ENCODE peak calls at places on chromosomes 4 and X, in five cellular contexts. One of them, this sample, is unnamed.

GRCh38 chrX:3191821-3192220 is 150.6 kb downstream of the ARSF start:
- DNase-seq in effector memory CD4-positive, alpha-beta T cell: no peak
- DNase-seq in A549: no peak
- DNase-seq in left lung: no peak
- DNase-seq in CD8-positive, alpha-beta memory T cell: no peak
- DNase-seq in this sample: no peak

GRCh38 chrX:148380614-148381561 is 119.5 kb upstream of the AFF2 start:
- DNase-seq in A549: no peak
- DNase-seq in CD8-positive, alpha-beta memory T cell: no peak
- DNase-seq in effector memory CD4-positive, alpha-beta T cell: no peak
- DNase-seq in left lung: no peak
- DNase-seq in this sample: no peak

GRCh38 chr4:24730256-24731001 is 64.9 kb upstream of the SOD3 start:
- DNase-seq in A549: no peak
- DNase-seq in left lung: peak; percentile 56
- DNase-seq in CD8-positive, alpha-beta memory T cell: no peak
- DNase-seq in effector memory CD4-positive, alpha-beta T cell: no peak
- DNase-seq in this sample: no peak

GRCh38 chrX:154126101-154126500 is 17.9 kb upstream of the OPN1LW start:
- DNase-seq in left lung: no peak
- DNase-seq in CD8-positive, alpha-beta memory T cell: no peak
- DNase-seq in A549: no peak
- DNase-seq in effector memory CD4-positive, alpha-beta T cell: no peak
- DNase-seq in this sample: no peak

GRCh38 chr4:37685211-37685725 is 908 bp downstream of the RELL1 start:
- DNase-seq in left lung: no peak
- DNase-seq in effector memory CD4-positive, alpha-beta T cell: peak; percentile 44
- DNase-seq in CD8-positive, alpha-beta memory T cell: peak; percentile 39
- DNase-seq in A549: peak; percentile 10
- DNase-seq in this sample: no peak

GRCh38 chrX:154596290-154596929 is 11.5 kb downstream of the CTAG1A start:
- DNase-seq in effector memory CD4-positive, alpha-beta T cell: no peak
- DNase-seq in left lung: peak; percentile 30
- DNase-seq in A549: no peak
- DNase-seq in CD8-positive, alpha-beta memory T cell: no peak
- DNase-seq in this sample: no peak

GRCh38 chrX:48998391-48998790 is 3.7 kb downstream of the GRIPAP1 start:
- DNase-seq in CD8-positive, alpha-beta memory T cell: no peak
- DNase-seq in left lung: no peak
- DNase-seq in effector memory CD4-positive, alpha-beta T cell: no peak
- DNase-seq in A549: no peak
- DNase-seq in this sample: no peak

GRCh38 chr4:158172196-158172557 is 648 bp downstream of the GASK1B start:
- DNase-seq in CD8-positive, alpha-beta memory T cell: no peak
- DNase-seq in effector memory CD4-positive, alpha-beta T cell: no peak
- DNase-seq in A549: no peak
- DNase-seq in left lung: no peak
- DNase-seq in this sample: no peak

GRCh38 chrX:112341598-112341997 is 259.0 kb upstream of the TRPC5 start:
- DNase-seq in CD8-positive, alpha-beta memory T cell: no peak
- DNase-seq in effector memory CD4-positive, alpha-beta T cell: no peak
- DNase-seq in A549: no peak
- DNase-seq in left lung: no peak
- DNase-seq in this sample: no peak

GRCh38 chr4:150108693-150109092 is 30.4 kb downstream of the DCLK2 start:
- DNase-seq in CD8-positive, alpha-beta memory T cell: no peak
- DNase-seq in left lung: no peak
- DNase-seq in A549: no peak
- DNase-seq in effector memory CD4-positive, alpha-beta T cell: no peak
- DNase-seq in this sample: no peak

GRCh38 chr4:5635826-5636196 is 72.5 kb downstream of the EVC2 start:
- DNase-seq in CD8-positive, alpha-beta memory T cell: no peak
- DNase-seq in left lung: no peak
- DNase-seq in A549: no peak
- DNase-seq in effector memory CD4-positive, alpha-beta T cell: no peak
- DNase-seq in this sample: no peak

GRCh38 chr4:186072516-186072915 is 3.6 kb downstream of the TLR3 start:
- DNase-seq in CD8-positive, alpha-beta memory T cell: no peak
- DNase-seq in A549: no peak
- DNase-seq in effector memory CD4-positive, alpha-beta T cell: no peak
- DNase-seq in left lung: no peak
- DNase-seq in this sample: no peak

GRCh38 chrX:45667666-45668065 is 467.0 kb upstream of the DIPK2B start:
- DNase-seq in left lung: no peak
- DNase-seq in CD8-positive, alpha-beta memory T cell: no peak
- DNase-seq in effector memory CD4-positive, alpha-beta T cell: no peak
- DNase-seq in A549: no peak
- DNase-seq in this sample: no peak

GRCh38 chrX:128458888-128459287 is 406.7 kb upstream of the ACTRT1 start:
- DNase-seq in CD8-positive, alpha-beta memory T cell: no peak
- DNase-seq in effector memory CD4-positive, alpha-beta T cell: no peak
- DNase-seq in left lung: no peak
- DNase-seq in A549: no peak
- DNase-seq in this sample: no peak

GRCh38 chr4:176258135-176258534 is 10.9 kb downstream of the ASB5 start:
- DNase-seq in CD8-positive, alpha-beta memory T cell: no peak
- DNase-seq in left lung: no peak
- DNase-seq in A549: no peak
- DNase-seq in effector memory CD4-positive, alpha-beta T cell: no peak
- DNase-seq in this sample: no peak

GRCh38 chr4:84726356-84726755 is 143.4 kb downstream of the CDS1 start:
- DNase-seq in A549: no peak
- DNase-seq in CD8-positive, alpha-beta memory T cell: no peak
- DNase-seq in left lung: no peak
- DNase-seq in effector memory CD4-positive, alpha-beta T cell: no peak
- DNase-seq in this sample: no peak

GRCh38 chr4:133559987-133560386 is 410.9 kb downstream of the PCDH10 start:
- DNase-seq in effector memory CD4-positive, alpha-beta T cell: no peak
- DNase-seq in left lung: no peak
- DNase-seq in CD8-positive, alpha-beta memory T cell: no peak
- DNase-seq in A549: no peak
- DNase-seq in this sample: no peak

GRCh38 chr4:38099908-38100407 is 139.8 kb downstream of the PTTG2 start:
- DNase-seq in effector memory CD4-positive, alpha-beta T cell: no peak
- DNase-seq in A549: no peak
- DNase-seq in CD8-positive, alpha-beta memory T cell: no peak
- DNase-seq in left lung: no peak
- DNase-seq in this sample: no peak

GRCh38 chr4:41613362-41613761 is 75.4 kb downstream of the LIMCH1 start:
- DNase-seq in left lung: no peak
- DNase-seq in A549: no peak
- DNase-seq in effector memory CD4-positive, alpha-beta T cell: no peak
- DNase-seq in CD8-positive, alpha-beta memory T cell: no peak
- DNase-seq in this sample: no peak

GRCh38 chrX:107659768-107660167 is 31.5 kb downstream of the PRPS1 start:
- DNase-seq in left lung: no peak
- DNase-seq in effector memory CD4-positive, alpha-beta T cell: no peak
- DNase-seq in CD8-positive, alpha-beta memory T cell: no peak
- DNase-seq in A549: no peak
- DNase-seq in this sample: no peak

GRCh38 chr4:115334736-115335411 is 221.5 kb upstream of the NDST4 start:
- DNase-seq in CD8-positive, alpha-beta memory T cell: no peak
- DNase-seq in left lung: no peak
- DNase-seq in effector memory CD4-positive, alpha-beta T cell: no peak
- DNase-seq in A549: no peak
- DNase-seq in this sample: no peak

GRCh38 chrX:101685923-101686322 is 26.3 kb upstream of the ARMCX2 start:
- DNase-seq in A549: no peak
- DNase-seq in effector memory CD4-positive, alpha-beta T cell: no peak
- DNase-seq in CD8-positive, alpha-beta memory T cell: no peak
- DNase-seq in left lung: no peak
- DNase-seq in this sample: no peak

GRCh38 chr4:122616910-122617596 is 3.8 kb downstream of the IL21 start:
- DNase-seq in left lung: no peak
- DNase-seq in A549: no peak
- DNase-seq in CD8-positive, alpha-beta memory T cell: no peak
- DNase-seq in effector memory CD4-positive, alpha-beta T cell: no peak
- DNase-seq in this sample: no peak

GRCh38 chr4:43271946-43272345 is 379.4 kb downstream of the GRXCR1 start:
- DNase-seq in effector memory CD4-positive, alpha-beta T cell: no peak
- DNase-seq in left lung: no peak
- DNase-seq in A549: no peak
- DNase-seq in CD8-positive, alpha-beta memory T cell: no peak
- DNase-seq in this sample: no peak

GRCh38 chr4:65819192-65819591 is 148.9 kb upstream of the EPHA5 start:
- DNase-seq in left lung: no peak
- DNase-seq in A549: no peak
- DNase-seq in effector memory CD4-positive, alpha-beta T cell: no peak
- DNase-seq in CD8-positive, alpha-beta memory T cell: no peak
- DNase-seq in this sample: no peak

GRCh38 chrX:39331062-39331704 is 529.9 kb downstream of the MID1IP1 start:
- DNase-seq in left lung: no peak
- DNase-seq in CD8-positive, alpha-beta memory T cell: no peak
- DNase-seq in A549: no peak
- DNase-seq in effector memory CD4-positive, alpha-beta T cell: no peak
- DNase-seq in this sample: no peak

GRCh38 chr4:22766068-22766467 is 73.3 kb downstream of the GBA3 start:
- DNase-seq in effector memory CD4-positive, alpha-beta T cell: no peak
- DNase-seq in A549: no peak
- DNase-seq in left lung: no peak
- DNase-seq in CD8-positive, alpha-beta memory T cell: no peak
- DNase-seq in this sample: no peak

GRCh38 chr4:22764183-22764582 is 71.4 kb downstream of the GBA3 start:
- DNase-seq in left lung: no peak
- DNase-seq in CD8-positive, alpha-beta memory T cell: no peak
- DNase-seq in effector memory CD4-positive, alpha-beta T cell: no peak
- DNase-seq in A549: no peak
- DNase-seq in this sample: no peak

DNA sequence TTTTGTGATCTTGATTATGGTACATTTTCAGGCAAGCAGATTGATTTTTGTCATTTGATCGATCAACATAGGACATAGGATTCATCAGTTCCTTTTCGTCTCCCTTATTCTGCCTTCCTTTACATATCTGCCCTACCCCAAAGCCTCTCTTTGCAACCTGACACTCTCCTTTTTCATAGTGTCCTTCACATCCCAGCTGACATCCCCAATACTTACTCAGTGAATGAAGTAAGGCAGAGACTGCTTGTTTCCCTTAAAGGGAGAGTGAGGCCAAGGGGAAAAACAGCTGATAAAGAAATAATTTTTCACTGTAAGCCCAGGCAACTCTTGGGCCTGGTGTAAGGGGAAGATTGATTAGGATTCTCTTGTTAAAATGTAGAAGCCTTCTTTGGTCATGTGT is 69.8 kb downstream of the GBA3 start:
- DNase-seq in CD8-positive, alpha-beta memory T cell: no peak
- DNase-seq in A549: no peak
- DNase-seq in effector memory CD4-positive, alpha-beta T cell: no peak
- DNase-seq in left lung: no peak
- DNase-seq in this sample: no peak
- H3K27ac ChIP-seq in CD8-positive, alpha-beta memory T cell: no peak overlapping the region
- H3K27ac ChIP-seq in A549: no peak overlapping the region
- H3K27ac ChIP-seq in effector memory CD4-positive, alpha-beta T cell: no peak overlapping the region
- H3K27ac ChIP-seq in left lung: no peak overlapping the region
- H3K27ac ChIP-seq in this sample: no peak overlapping the region

DNA sequence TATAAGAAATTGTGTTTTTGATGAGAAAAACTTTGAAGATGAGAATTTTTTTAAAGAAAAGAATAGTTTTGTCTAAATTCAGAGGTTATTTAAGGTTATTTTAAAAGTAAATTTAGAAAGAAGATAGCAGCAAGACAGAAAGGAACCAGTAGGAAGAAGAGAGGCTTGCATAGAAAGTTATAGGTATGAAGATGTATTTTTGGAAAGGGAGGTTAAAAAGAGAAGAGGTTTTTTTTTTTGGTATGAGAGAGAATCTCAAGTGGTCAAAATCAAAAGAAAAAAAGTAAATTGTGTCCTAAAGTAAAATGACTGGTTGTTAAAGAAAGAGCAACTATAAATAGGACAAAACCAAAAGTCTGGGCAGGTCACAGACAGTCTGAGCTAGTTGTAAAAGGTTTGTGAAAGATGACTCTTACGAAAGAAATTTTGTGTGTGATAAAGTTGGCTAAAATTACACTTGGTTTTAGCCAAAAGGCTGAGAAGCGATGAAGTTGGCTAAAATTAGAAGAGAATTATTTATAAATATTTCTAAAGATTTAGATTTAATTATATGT is 16.4 kb upstream of the EIF4E start:
- DNase-seq in left lung: no peak
- DNase-seq in effector memory CD4-positive, alpha-beta T cell: no peak
- DNase-seq in A549: no peak
- DNase-seq in CD8-positive, alpha-beta memory T cell: no peak
- DNase-seq in this sample: no peak
- H3K27ac ChIP-seq in left lung: no peak overlapping the region
- H3K27ac ChIP-seq in effector memory CD4-positive, alpha-beta T cell: no peak overlapping the region
- H3K27ac ChIP-seq in A549: no peak overlapping the region
- H3K27ac ChIP-seq in CD8-positive, alpha-beta memory T cell: no peak overlapping the region
- H3K27ac ChIP-seq in this sample: no peak overlapping the region

DNA sequence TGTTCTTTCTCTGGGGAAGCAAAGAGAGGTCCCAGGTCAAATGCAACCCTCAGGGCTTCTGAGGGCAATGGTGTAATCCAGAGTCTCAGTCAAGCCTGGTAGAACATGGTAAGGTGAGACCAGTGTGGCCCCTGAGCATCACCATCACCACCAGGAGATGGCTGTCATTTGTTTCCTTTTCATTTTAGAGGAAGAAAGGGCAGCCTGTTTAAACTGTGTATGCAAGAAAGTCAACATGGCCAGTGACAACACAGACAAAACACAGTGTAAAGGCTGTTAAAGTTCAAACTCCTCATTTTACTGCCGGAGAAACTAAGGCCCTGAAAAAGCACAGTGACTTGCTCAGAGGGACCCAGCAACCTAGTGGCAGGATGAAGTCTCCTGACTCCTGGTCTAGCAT is 2.0 kb upstream of the EDA start:
- DNase-seq in left lung: no peak
- DNase-seq in effector memory CD4-positive, alpha-beta T cell: no peak
- DNase-seq in CD8-positive, alpha-beta memory T cell: no peak
- DNase-seq in A549: no peak
- DNase-seq in this sample: no peak
- H3K27ac ChIP-seq in left lung: no peak overlapping the region
- H3K27ac ChIP-seq in effector memory CD4-positive, alpha-beta T cell: no peak overlapping the region
- H3K27ac ChIP-seq in CD8-positive, alpha-beta memory T cell: no peak overlapping the region
- H3K27ac ChIP-seq in A549: no peak overlapping the region
- H3K27ac ChIP-seq in this sample: no peak overlapping the region

GRCh38 chr4:88843067-88843723 is 145.6 kb upstream of the NAP1L5 start:
- DNase-seq in effector memory CD4-positive, alpha-beta T cell: no peak
- DNase-seq in left lung: no peak
- DNase-seq in A549: no peak
- DNase-seq in CD8-positive, alpha-beta memory T cell: no peak
- DNase-seq in this sample: no peak

GRCh38 chr4:88841635-88842034 is 144.0 kb upstream of the NAP1L5 start:
- DNase-seq in A549: no peak
- DNase-seq in left lung: no peak
- DNase-seq in CD8-positive, alpha-beta memory T cell: no peak
- DNase-seq in effector memory CD4-positive, alpha-beta T cell: no peak
- DNase-seq in this sample: no peak

DNA sequence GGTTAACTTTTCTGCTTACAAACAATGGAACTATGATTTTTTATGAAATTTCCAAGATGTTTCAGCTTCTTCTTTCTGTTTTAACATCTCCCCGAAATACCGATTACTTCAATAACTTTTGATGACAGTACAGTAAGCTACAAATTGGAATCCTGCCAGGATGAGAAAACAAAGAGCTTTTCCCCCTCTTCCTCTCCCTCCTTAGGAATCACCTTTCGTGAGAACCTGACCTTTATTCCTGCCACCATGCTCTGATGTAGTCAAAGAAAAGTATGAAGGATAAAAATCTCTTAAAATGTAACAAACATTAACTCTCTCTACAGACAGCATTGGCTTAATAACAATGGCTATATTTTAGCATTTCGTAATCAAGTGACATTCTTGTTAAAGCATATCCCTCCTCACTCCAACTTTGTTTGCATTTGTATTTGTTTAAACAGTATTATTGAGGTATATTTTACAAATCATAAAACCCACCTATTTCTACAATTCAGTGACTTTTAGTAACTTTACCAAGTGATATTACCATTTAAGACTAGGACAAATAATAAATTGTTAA is 148.7 kb upstream of the NAP1L5 start:
- DNase-seq in CD8-positive, alpha-beta memory T cell: no peak
- DNase-seq in effector memory CD4-positive, alpha-beta T cell: no peak
- DNase-seq in A549: no peak
- DNase-seq in left lung: no peak
- DNase-seq in this sample: no peak
- H3K27ac ChIP-seq in CD8-positive, alpha-beta memory T cell: no peak overlapping the region
- H3K27ac ChIP-seq in effector memory CD4-positive, alpha-beta T cell: no peak overlapping the region
- H3K27ac ChIP-seq in A549: no peak overlapping the region
- H3K27ac ChIP-seq in left lung: no peak overlapping the region
- H3K27ac ChIP-seq in this sample: no peak overlapping the region